ENCODE peak calls at places on chromosomes 4 and X, in four cellular contexts. E, O, J and L are unnamed samples.

GRCh38 chr4:86927843-86928395 is 6.9 kb upstream of the AFF1 start:
- DNase-seq in E (no peak), O (peak; percentile 96), J (no peak), L (no peak)

GRCh38 chrX:39519213-39519544 is 578.6 kb downstream of the BCOR start:
- DNase-seq in J (no peak), O (no peak), E (no peak), L (no peak)

GRCh38 chr4:153782567-153782966 is 6.3 kb downstream of the SFRP2 start:
- DNase-seq in O (no peak), J (no peak), E (no peak), L (no peak)

GRCh38 chr4:3202836-3203820 is 45.8 kb upstream of the MSANTD1 start:
- DNase-seq in E (no peak), J (no peak), O (no peak), L (no peak)

GRCh38 chr4:128516568-128516967 is 229.0 kb upstream of the PGRMC2 start:
- DNase-seq in O (peak; percentile 85), E (no peak), J (no peak), L (no peak)

GRCh38 chr4:156146581-156146980 is 192.9 kb upstream of the CTSO start:
- DNase-seq in J (no peak), E (no peak), O (no peak), L (no peak)

GRCh38 chrX:15107367-15107988 is 162.4 kb downstream of the ASB9 start:
- DNase-seq in E (no peak), J (no peak), O (no peak), L (no peak)

GRCh38 chr4:699816-700580 is 5.6 kb upstream of the PCGF3 start:
- DNase-seq in O (no peak), E (no peak), J (no peak), L (no peak)

GRCh38 chrX:131778269-131779218 is 234.7 kb downstream of the OR13H1 start:
- DNase-seq in J (no peak), O (no peak), E (no peak), L (no peak)

GRCh38 chrX:73913580-73913979 is 350.6 kb downstream of the CHIC1 start:
- DNase-seq in J (no peak), O (no peak), E (no peak), L (no peak)

GRCh38 chr4:140296335-140296753 is 77.1 kb upstream of the SCOC start:
- DNase-seq in E (no peak), J (no peak), O (peak; percentile 70), L (no peak)

GRCh38 chrX:675279-675886 is 44.8 kb downstream of the SHOX start:
- DNase-seq in J (no peak), O (no peak), E (no peak), L (no peak)

GRCh38 chr4:144294211-144294610 is 153.7 kb upstream of the GYPA start:
- DNase-seq in O (no peak), E (no peak), J (no peak), L (no peak)

GRCh38 chr4:168880811-168881595 is 129.1 kb downstream of the CBR4 start:
- DNase-seq in O (no peak), E (no peak), J (no peak), L (peak; percentile 49)

GRCh38 chrX:15988661-15989603 is 134.3 kb upstream of the AP1S2 start:
- DNase-seq in O (peak; percentile 13), E (no peak), J (no peak), L (no peak)

GRCh38 chr4:175946472-175947116 is 119.0 kb upstream of the WDR17 start:
- DNase-seq in E (no peak), O (no peak), J (no peak), L (no peak)

GRCh38 chr4:123443401-123444297 is 47.1 kb downstream of the SPRY1 start:
- DNase-seq in O (no peak), J (no peak), E (no peak), L (no peak)

GRCh38 chr4:30714408-30715031 is 5.6 kb upstream of the PCDH7 start:
- DNase-seq in O (no peak), E (no peak), J (no peak), L (no peak)

GRCh38 chr4:186149872-186150271 is 41.5 kb upstream of the CYP4V2 start:
- DNase-seq in E (no peak), O (no peak), J (peak; percentile 49), L (no peak)

GRCh38 chrX:152405561-152405960 is 45.6 kb downstream of the GABRA3 start:
- DNase-seq in J (no peak), E (no peak), O (no peak), L (no peak)

GRCh38 chrX:7283741-7284140 is 135.8 kb upstream of the PUDP start:
- DNase-seq in E (no peak), J (no peak), O (no peak), L (no peak)

GRCh38 chr4:150384249-150384648 is 197.7 kb upstream of the MAB21L2 start:
- DNase-seq in O (no peak), E (no peak), J (no peak), L (no peak)

GRCh38 chr4:155777971-155778710 is 19.3 kb downstream of the GUCY1B1 start:
- DNase-seq in O (no peak), E (no peak), J (no peak), L (no peak)

GRCh38 chr4:632926-633325 is 7.6 kb downstream of the PDE6B start:
- DNase-seq in J (no peak), E (no peak), O (no peak), L (no peak)

GRCh38 chrX:74231625-74232024 is 72.4 kb upstream of the ZCCHC13 start:
- DNase-seq in J (no peak), E (no peak), O (no peak), L (no peak)

GRCh38 chrX:24153796-24154189 is 4.3 kb downstream of the ZFX start:
- DNase-seq in E (no peak), J (no peak), O (no peak), L (no peak)

GRCh38 chr4:155353923-155354540 is 22.7 kb downstream of the MAP9 start:
- DNase-seq in J (no peak), E (peak; percentile 3), O (no peak), L (peak; percentile 37)

GRCh38 chr4:53852343-53852742 is 212.1 kb downstream of the CHIC2 start:
- DNase-seq in O (no peak), E (no peak), J (no peak), L (no peak)

GRCh38 chrX:132488819-132489255 is at the start of gene MBNL3:
- DNase-seq in E (peak; percentile 55), O (no peak), J (no peak), L (peak; percentile 86)